ENCODE peak calls at places on chromosomes 1 and 21, in ten cellular contexts. V, R, D, Z, U, T, C, W, A and P are unnamed samples.

GRCh38 chr1:52603301-52603675 is 1.1 kb downstream of the GPX7 start:
- DNase-seq in W (no peak), C (no peak), A (no peak), D (no peak), T (no peak), U (no peak), R (no peak), V (no peak), Z (no peak), P (no peak)

GRCh38 chr1:25651824-25652741 is 35.5 kb downstream of the MAN1C1 start:
- DNase-seq in D (no peak), C (no peak), A (peak), U (no peak), W (no peak), R (peak), T (no peak), V (no peak), Z (no peak), P (no peak)

GRCh38 chr1:236821111-236821625 is 26.1 kb downstream of the MTR start:
- DNase-seq in D (no peak), W (no peak), C (no peak), T (no peak), Z (no peak), V (no peak), U (no peak), A (no peak), R (no peak), P (no peak)

GRCh38 chr1:27557596-27558340 is 46.2 kb downstream of the AHDC1 start:
- DNase-seq in A (peak), D (no peak), Z (no peak), W (peak), V (no peak), C (no peak), T (no peak), U (no peak), R (no peak), P (no peak)

GRCh38 chr21:30638686-30639085 is 3.7 kb downstream of the KRTAP20-2 start:
- DNase-seq in A (no peak), W (no peak), V (no peak), T (no peak), R (no peak), C (no peak), U (no peak), D (no peak), Z (no peak), P (no peak)

GRCh38 chr1:29487291-29487690 is 251.0 kb downstream of the PTPRU start:
- DNase-seq in T (no peak), Z (no peak), C (no peak), D (no peak), W (no peak), U (no peak), V (no peak), A (peak), R (no peak), P (no peak)

GRCh38 chr1:242206994-242207393 is 208.1 kb upstream of the MAP1LC3C start:
- DNase-seq in V (no peak), Z (no peak), D (no peak), T (no peak), R (no peak), W (no peak), C (no peak), U (no peak), A (no peak), P (no peak)

GRCh38 chr1:215526147-215526845 is 40.8 kb upstream of the KCTD3 start:
- DNase-seq in V (peak), A (no peak), W (peak), Z (peak), D (peak), T (no peak), C (peak), R (no peak), U (peak), P (no peak)

GRCh38 chr21:35932232-35932911 is 128.0 kb downstream of the SETD4 start:
- DNase-seq in Z (peak), V (no peak), D (no peak), T (peak), A (peak), U (peak), R (peak), C (peak), W (no peak), P (peak)

GRCh38 chr1:151721788-151722510 is 627 bp downstream of the RIIAD1 start:
- DNase-seq in W (no peak), C (no peak), Z (no peak), R (no peak), V (no peak), T (no peak), U (no peak), A (no peak), D (no peak), P (no peak)

GRCh38 chr21:44880762-44881585 is 7.5 kb upstream of the PTTG1IP start:
- DNase-seq in W (no peak), U (no peak), D (no peak), T (peak), A (peak), V (no peak), C (no peak), R (peak), Z (peak), P (no peak)